ENCODE peak calls at places on chromosomes 11 and 22, in ten cellular contexts. L is esophagus squamous epithelium, N is ovary, R is endothelial cell of umbilical vein, S is GM23338, O is uterus, X is PC-9, U is thyroid gland, I is tibial artery, P is SK-N-SH. Z is an unnamed sample.
A peak's percentile ranks its signal among the peaks of the same experiment; 100 is the strongest.

GRCh38 chr11:94800394-94800793 is 32.2 kb downstream of the AMOTL1 start:
- DNase-seq in L (no peak), N (peak; percentile 63), R (no peak), S (no peak), O (peak; percentile 66), X (no peak), U (no peak), I (peak; percentile 79), P (no peak), Z (no peak)

GRCh38 chr22:47381240-47381639 is 618.8 kb downstream of the TBC1D22A start:
- DNase-seq in L (no peak), N (no peak), R (no peak), S (no peak), O (no peak), X (no peak), U (no peak), I (peak; percentile 49), P (no peak), Z (no peak)

GRCh38 chr22:30612789-30613188 is 5.8 kb downstream of the TCN2 start:
- DNase-seq in L (no peak), N (no peak), R (no peak), S (peak; percentile 53), O (no peak), X (no peak), U (no peak), I (no peak), P (no peak), Z (no peak)

GRCh38 chr11:30917859-30918478 is 331.8 kb upstream of the MPPED2 start:
- DNase-seq in L (no peak), N (no peak), R (peak; percentile 60), S (peak; percentile 82), O (no peak), X (no peak), U (no peak), I (no peak), P (peak; percentile 36), Z (no peak)

GRCh38 chr11:94525933-94526332 is 13.7 kb downstream of the C11orf97 start:
- DNase-seq in L (no peak), N (peak; percentile 22), R (peak; percentile 68), S (peak; percentile 14), O (peak; percentile 75), X (peak; percentile 51), U (peak; percentile 98), I (no peak), P (no peak), Z (peak; percentile 84)

GRCh38 chr22:44033689-44034088 is 9.6 kb downstream of the PARVB start:
- DNase-seq in L (no peak), N (no peak), R (no peak), S (peak; percentile 28), O (no peak), X (no peak), U (no peak), I (no peak), P (no peak), Z (no peak)

GRCh38 chr22:46373838-46374662 is 38.5 kb downstream of the TRMU start:
- DNase-seq in L (no peak), N (no peak), R (peak; percentile 51), S (no peak), O (no peak), X (peak; percentile 72), U (peak; percentile 55), I (no peak), P (no peak), Z (peak; percentile 74)

GRCh38 chr11:1832181-1832988 is 2.4 kb upstream of the SYT8 start:
- DNase-seq in L (no peak), N (peak; percentile 33), R (no peak), S (peak; percentile 70), O (no peak), X (peak; percentile 56), U (peak; percentile 51), I (no peak), P (peak; percentile 95), Z (peak; percentile 67)

GRCh38 chr22:33896801-33897620 is 23.3 kb downstream of the LARGE1 start:
- DNase-seq in L (no peak), N (no peak), R (no peak), S (peak; percentile 84), O (no peak), X (no peak), U (no peak), I (no peak), P (peak; percentile 32), Z (no peak)

GRCh38 chr11:122197055-122197987 is 81.3 kb upstream of the BLID start:
- DNase-seq in L (no peak), N (peak; percentile 39), R (peak; percentile 96), S (no peak), O (peak; percentile 64), X (peak; percentile 66), U (no peak), I (peak; percentile 81), P (no peak), Z (no peak)

GRCh38 chr11:16967347-16967662 is 46.9 kb downstream of the PLEKHA7 start:
- DNase-seq in L (no peak), N (no peak), R (no peak), S (no peak), O (no peak), X (no peak), U (no peak), I (no peak), P (no peak), Z (no peak)

GRCh38 chr11:86623736-86624135 is 48.7 kb downstream of the ME3 start:
- DNase-seq in L (no peak), N (no peak), R (no peak), S (no peak), O (no peak), X (no peak), U (no peak), I (no peak), P (no peak), Z (no peak)

GRCh38 chr11:86624366-86624765 is 48.0 kb downstream of the ME3 start:
- DNase-seq in L (no peak), N (no peak), R (no peak), S (no peak), O (no peak), X (no peak), U (no peak), I (no peak), P (no peak), Z (no peak)

GRCh38 chr11:86627776-86628455 is 44.5 kb downstream of the ME3 start:
- DNase-seq in L (no peak), N (no peak), R (no peak), S (no peak), O (no peak), X (no peak), U (no peak), I (peak; percentile 86), P (peak; percentile 26), Z (no peak)

GRCh38 chr11:86625544-86625943 is 46.9 kb downstream of the ME3 start:
- DNase-seq in L (no peak), N (no peak), R (no peak), S (no peak), O (no peak), X (no peak), U (no peak), I (no peak), P (no peak), Z (no peak)

GRCh38 chr11:86625981-86626380 is 46.4 kb downstream of the ME3 start:
- DNase-seq in L (no peak), N (no peak), R (no peak), S (no peak), O (no peak), X (no peak), U (no peak), I (no peak), P (no peak), Z (no peak)
- H3K4me1 ChIP-seq in L (no peaks in the 10 kb centered on the region), N (peaks cover 36% of the 10 kb centered on the region), R (peaks cover 4% of the 10 kb centered on the region), S (no peaks in the 10 kb centered on the region), O (peaks cover 9% of the 10 kb centered on the region), X (no peaks in the 10 kb centered on the region), U (peaks cover 31% of the 10 kb centered on the region), I (peaks cover 60% of the 10 kb centered on the region), P (peaks cover 5% of the 10 kb centered on the region), Z (peaks cover 11% of the 10 kb centered on the region)

GRCh38 chr22:50471962-50472361 is 2.9 kb downstream of the SBF1 start:
- DNase-seq in L (no peak), N (no peak), R (no peak), S (no peak), O (no peak), X (peak; percentile 34), U (no peak), I (no peak), P (no peak), Z (no peak)
- H3K4me1 ChIP-seq in L (peaks cover 57% of the 10 kb centered on the region), N (peaks cover 31% of the 10 kb centered on the region), R (peaks cover 17% of the 10 kb centered on the region), S (peaks cover 19% of the 10 kb centered on the region), O (peaks cover 25% of the 10 kb centered on the region), X (peaks cover 60% of the 10 kb centered on the region), U (peaks cover 58% of the 10 kb centered on the region), I (peaks cover 70% of the 10 kb centered on the region), P (peaks cover 39% of the 10 kb centered on the region), Z (peaks cover 64% of the 10 kb centered on the region)

DNA sequence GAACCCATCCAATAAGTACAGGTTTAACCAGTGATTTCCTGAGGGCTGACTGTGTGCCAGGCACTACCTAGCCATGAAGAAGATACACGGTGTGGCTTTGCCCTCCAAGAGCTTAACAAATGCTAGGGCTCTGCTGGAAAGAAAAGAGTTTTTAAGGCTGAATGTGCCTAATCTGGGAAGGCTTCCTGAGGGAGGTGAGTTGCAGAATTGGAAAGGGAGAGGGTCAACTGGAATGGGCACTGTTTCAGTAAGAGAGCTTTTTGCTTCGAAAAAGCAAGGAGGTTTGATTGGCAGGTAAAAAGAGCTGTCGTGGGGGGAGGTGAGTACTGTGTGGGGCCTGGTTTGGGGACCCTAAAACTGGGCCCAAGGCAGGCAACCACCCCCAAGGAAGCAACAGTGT is 2.7 kb downstream of the FAM83F start:
- DNase-seq in L (no peak), N (no peak), R (no peak), S (no peak), O (no peak), X (no peak), U (no peak), I (no peak), P (no peak), Z (no peak)
- H3K4me1 ChIP-seq in L (peaks cover 38% of the 10 kb centered on the region), N (no peaks in the 10 kb centered on the region), R (no peaks in the 10 kb centered on the region), S (peaks cover 76% of the 10 kb centered on the region), O (no peaks in the 10 kb centered on the region), X (peaks cover 44% of the 10 kb centered on the region), U (peaks cover 66% of the 10 kb centered on the region), I (peaks cover 49% of the 10 kb centered on the region), P (peaks cover 19% of the 10 kb centered on the region), Z (peaks cover 58% of the 10 kb centered on the region)

DNA sequence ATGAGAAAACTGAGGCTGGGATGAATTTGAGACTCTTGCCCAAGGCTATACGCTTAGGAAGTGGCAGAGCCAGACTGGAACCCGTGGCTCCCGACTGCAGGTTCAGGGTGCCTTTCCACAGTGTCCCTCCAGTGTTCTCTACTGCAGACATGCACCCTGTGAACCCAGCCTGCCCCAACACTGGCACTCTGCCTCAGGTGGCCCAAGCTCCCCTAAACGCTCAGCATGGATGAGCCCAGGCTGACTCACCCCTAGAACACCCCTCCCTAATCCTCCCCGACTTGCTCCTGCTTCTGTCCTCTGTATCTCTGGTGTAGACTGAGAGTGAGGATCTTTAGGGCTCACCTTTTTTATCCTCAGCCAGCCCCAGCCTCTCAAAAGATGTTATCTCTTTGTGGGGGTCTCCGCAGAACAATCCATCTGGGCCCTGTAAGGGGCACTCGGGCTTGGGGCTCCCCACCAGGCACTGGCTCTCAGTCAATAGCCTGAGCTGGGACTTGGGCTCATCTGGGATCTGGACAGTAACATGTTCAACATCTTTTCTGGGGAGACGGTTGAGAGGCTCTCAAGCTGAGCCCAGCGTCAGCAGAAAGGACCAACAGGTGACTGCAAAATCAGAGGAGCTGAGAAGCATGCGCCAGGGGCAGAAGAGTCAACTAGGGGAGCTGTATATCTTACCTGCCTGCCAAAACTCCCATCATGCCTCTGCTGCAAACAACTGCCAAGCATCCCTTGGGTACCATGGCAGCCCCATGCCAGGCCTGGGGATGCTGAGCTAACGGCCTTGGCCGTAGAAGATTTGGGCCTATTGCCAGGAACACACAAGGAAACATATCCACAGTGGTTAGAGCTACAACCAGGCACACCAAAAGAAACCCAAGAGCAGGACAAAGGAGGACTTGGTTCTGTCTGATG is 176.2 kb downstream of the BUD13 start:
- DNase-seq in L (no peak), N (no peak), R (no peak), S (no peak), O (no peak), X (no peak), U (no peak), I (no peak), P (no peak), Z (no peak)
- H3K4me1 ChIP-seq in L (no peaks in the 10 kb centered on the region), N (no peaks in the 10 kb centered on the region), R (peaks cover 7% of the 10 kb centered on the region), S (no peaks in the 10 kb centered on the region), O (no peaks in the 10 kb centered on the region), X (no peaks in the 10 kb centered on the region), U (no peaks in the 10 kb centered on the region), I (no peaks in the 10 kb centered on the region), P (peaks cover 8% of the 10 kb centered on the region), Z (no peaks in the 10 kb centered on the region)

Z was measured in transverse colon.